ENCODE peak calls at places on chromosomes 13 and 19, in five cellular contexts. P is Panc1, E is uterus, U is right atrium auricular region, C is MM.1S. W is an unnamed sample. For H3K9me3, the result is how much of the 10 kb centered on the place peaks cover.

GRCh38 chr13:48818495-48818961 is 157.2 kb upstream of the FNDC3A start:
- DNase-seq in U (no peak), E (no peak), C (no peak), P (peak), W (peak)

GRCh38 chr19:35740423-35741215 is 1.6 kb downstream of the IGFLR1 start:
- DNase-seq in E (peak), C (peak), U (peak), P (peak), W (peak)

GRCh38 chr19:49475995-49476880 is 2.2 kb downstream of the FLT3LG start:
- DNase-seq in U (no peak), E (no peak), C (no peak), P (no peak), W (no peak)

GRCh38 chr13:77811981-77812380 is 106.7 kb downstream of the EDNRB start:
- DNase-seq in U (no peak), C (no peak), P (no peak), E (no peak), W (no peak)

GRCh38 chr19:35462476-35462953 is 14.5 kb downstream of the FFAR2 start:
- DNase-seq in C (peak), U (no peak), E (no peak), P (no peak), W (no peak)

GRCh38 chr13:97273341-97273831 is 51.3 kb downstream of the MBNL2 start:
- DNase-seq in C (no peak), E (no peak), P (no peak), U (no peak), W (no peak)

GRCh38 chr19:535017-535835 is 3.7 kb downstream of the CDC34 start:
- DNase-seq in U (no peak), P (no peak), C (no peak), E (no peak), W (no peak)

GRCh38 chr19:43695985-43696729 is 19.7 kb upstream of the IRGC start:
- DNase-seq in U (no peak), P (no peak), E (no peak), C (no peak), W (no peak)

DNA sequence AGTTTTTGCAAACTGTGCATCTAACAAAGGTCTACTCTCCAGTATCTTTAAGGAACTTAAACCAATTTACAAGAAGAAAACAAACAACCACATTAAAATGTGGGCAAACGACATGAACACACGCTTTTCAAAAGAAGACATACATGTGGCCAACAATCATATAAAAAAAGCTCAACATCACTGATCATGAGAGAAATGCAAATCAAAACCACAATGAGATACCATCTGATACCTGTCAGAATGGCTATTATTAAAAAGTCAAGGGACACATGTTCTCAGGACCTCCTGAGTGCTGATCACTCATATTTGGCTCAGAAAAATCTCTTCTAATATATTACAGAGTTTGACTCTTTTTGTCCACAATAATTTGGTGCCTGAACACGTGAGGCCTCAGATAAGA is 14.2 kb upstream of the LILRB1 start:
- DNase-seq in P (no peak), E (no peak), C (no peak), U (no peak), W (no peak)
- H3K27ac ChIP-seq in P (no peak), E (no peak), C (no peak), U (no peak), W (no peak)

GRCh38 chr13:40874138-40874776 is 84.8 kb downstream of the SLC25A15 start:
- DNase-seq in E (no peak), P (no peak), U (no peak), C (peak), W (no peak)

GRCh38 chr13:40878321-40878720 is 88.9 kb downstream of the SLC25A15 start:
- DNase-seq in P (no peak), E (no peak), C (no peak), U (no peak), W (no peak)

GRCh38 chr13:40876020-40876738 is 86.8 kb downstream of the SLC25A15 start:
- DNase-seq in E (no peak), C (no peak), P (no peak), U (no peak), W (no peak)

GRCh38 chr13:40875583-40875982 is 86.2 kb downstream of the SLC25A15 start:
- DNase-seq in P (no peak), C (no peak), E (no peak), U (no peak), W (no peak)

GRCh38 chr13:40875048-40875447 is 85.6 kb downstream of the SLC25A15 start:
- DNase-seq in U (no peak), E (no peak), C (no peak), P (no peak), W (no peak)
- H3K9me3 ChIP-seq in U (under half), E (under half), C (under half), P (under half), W (under half)

GRCh38 chr19:54021932-54022331 is 30.5 kb downstream of the CACNG6 start:
- DNase-seq in U (no peak), C (no peak), P (no peak), E (no peak), W (no peak)

GRCh38 chr19:54026656-54027055 is 35.2 kb downstream of the CACNG6 start:
- DNase-seq in P (no peak), U (no peak), C (peak), E (no peak), W (no peak)

GRCh38 chr19:54021363-54021762 is 29.9 kb downstream of the CACNG6 start:
- DNase-seq in P (no peak), C (no peak), U (no peak), E (no peak), W (no peak)

GRCh38 chr19:54024660-54025059 is 33.2 kb downstream of the CACNG6 start:
- DNase-seq in E (no peak), C (no peak), U (no peak), P (no peak), W (no peak)

GRCh38 chr19:54023191-54023590 is 31.8 kb downstream of the CACNG6 start:
- DNase-seq in E (no peak), C (no peak), U (no peak), P (no peak), W (no peak)
- TF ChIP-seq CTCF in E (no peak), C (no peak), U (no peak), P (no peak), W (no peak)

GRCh38 chr19:20051841-20052768 is 12.8 kb upstream of the ZNF682 start:
- DNase-seq in P (peak), U (peak), C (peak), E (peak), W (peak)
- H3K27ac ChIP-seq in P (peak), U (peak), C (no peak), E (peak), W (peak)

W was measured in AG04450.